ENCODE peak calls at places on chromosomes 11 and 22, in six cellular contexts. One of them, this sample, is unnamed.

GRCh38 chr11:59267738-59268475 is 55.2 kb upstream of the MPEG1 start:
- DNase-seq in ureter: no peak
- DNase-seq in activated CD4-positive, alpha-beta T cell treated with anti-CD3 and anti-CD28 coated beads, Interleukin-2, amount 50 U/mL, for 1 hour: no peak
- DNase-seq in NCI-H524: no peak
- DNase-seq in cardiac muscle cell: no peak
- DNase-seq in NCI-H2081: no peak
- DNase-seq in this sample: no peak

GRCh38 chr11:8066911-8067455 is 14.0 kb upstream of the TUB start:
- DNase-seq in NCI-H524: no peak
- DNase-seq in NCI-H2081: no peak
- DNase-seq in ureter: no peak
- DNase-seq in activated CD4-positive, alpha-beta T cell treated with anti-CD3 and anti-CD28 coated beads, Interleukin-2, amount 50 U/mL, for 1 hour: no peak
- DNase-seq in cardiac muscle cell: no peak
- DNase-seq in this sample: no peak

GRCh38 chr22:47397673-47398072 is 635.2 kb downstream of the TBC1D22A start:
- DNase-seq in ureter: no peak
- DNase-seq in cardiac muscle cell: no peak
- DNase-seq in NCI-H524: no peak
- DNase-seq in activated CD4-positive, alpha-beta T cell treated with anti-CD3 and anti-CD28 coated beads, Interleukin-2, amount 50 U/mL, for 1 hour: no peak
- DNase-seq in NCI-H2081: no peak
- DNase-seq in this sample: no peak

GRCh38 chr22:27880778-27881394 is 38.2 kb downstream of the PITPNB start:
- DNase-seq in NCI-H2081: no peak
- DNase-seq in cardiac muscle cell: peak; percentile 75
- DNase-seq in NCI-H524: peak; percentile 67
- DNase-seq in activated CD4-positive, alpha-beta T cell treated with anti-CD3 and anti-CD28 coated beads, Interleukin-2, amount 50 U/mL, for 1 hour: no peak
- DNase-seq in ureter: peak; percentile 51
- DNase-seq in this sample: peak; percentile 65

GRCh38 chr22:50338042-50338573 is 5.0 kb upstream of the PPP6R2 start:
- DNase-seq in NCI-H524: no peak
- DNase-seq in NCI-H2081: no peak
- DNase-seq in activated CD4-positive, alpha-beta T cell treated with anti-CD3 and anti-CD28 coated beads, Interleukin-2, amount 50 U/mL, for 1 hour: no peak
- DNase-seq in ureter: no peak
- DNase-seq in cardiac muscle cell: no peak
- DNase-seq in this sample: no peak

GRCh38 chr11:15927196-15927865 is 429.0 kb downstream of the SOX6 start:
- DNase-seq in activated CD4-positive, alpha-beta T cell treated with anti-CD3 and anti-CD28 coated beads, Interleukin-2, amount 50 U/mL, for 1 hour: no peak
- DNase-seq in cardiac muscle cell: no peak
- DNase-seq in ureter: peak; percentile 18
- DNase-seq in NCI-H2081: no peak
- DNase-seq in NCI-H524: no peak
- DNase-seq in this sample: no peak

GRCh38 chr11:1283091-1283511 is 26.3 kb downstream of the TOLLIP start:
- DNase-seq in activated CD4-positive, alpha-beta T cell treated with anti-CD3 and anti-CD28 coated beads, Interleukin-2, amount 50 U/mL, for 1 hour: no peak
- DNase-seq in NCI-H524: no peak
- DNase-seq in cardiac muscle cell: no peak
- DNase-seq in ureter: no peak
- DNase-seq in NCI-H2081: no peak
- DNase-seq in this sample: no peak

GRCh38 chr11:125932301-125932700 is 13.5 kb upstream of the VSIG10L2 start:
- DNase-seq in activated CD4-positive, alpha-beta T cell treated with anti-CD3 and anti-CD28 coated beads, Interleukin-2, amount 50 U/mL, for 1 hour: no peak
- DNase-seq in ureter: no peak
- DNase-seq in cardiac muscle cell: no peak
- DNase-seq in NCI-H2081: no peak
- DNase-seq in NCI-H524: no peak
- DNase-seq in this sample: no peak

GRCh38 chr11:9137293-9138132 is 46.1 kb upstream of the SCUBE2 start:
- DNase-seq in activated CD4-positive, alpha-beta T cell treated with anti-CD3 and anti-CD28 coated beads, Interleukin-2, amount 50 U/mL, for 1 hour: peak; percentile 64
- DNase-seq in NCI-H2081: peak; percentile 84
- DNase-seq in cardiac muscle cell: peak; percentile 79
- DNase-seq in ureter: peak; percentile 82
- DNase-seq in NCI-H524: peak; percentile 74
- DNase-seq in this sample: peak; percentile 65

GRCh38 chr11:71936825-71937224 is 8.0 kb downstream of the RNF121 start:
- DNase-seq in NCI-H524: no peak
- DNase-seq in activated CD4-positive, alpha-beta T cell treated with anti-CD3 and anti-CD28 coated beads, Interleukin-2, amount 50 U/mL, for 1 hour: no peak
- DNase-seq in ureter: no peak
- DNase-seq in NCI-H2081: no peak
- DNase-seq in cardiac muscle cell: no peak
- DNase-seq in this sample: no peak

GRCh38 chr22:19463491-19464469 is 15.2 kb downstream of the UFD1 start:
- DNase-seq in activated CD4-positive, alpha-beta T cell treated with anti-CD3 and anti-CD28 coated beads, Interleukin-2, amount 50 U/mL, for 1 hour: no peak
- DNase-seq in ureter: no peak
- DNase-seq in cardiac muscle cell: no peak
- DNase-seq in NCI-H524: no peak
- DNase-seq in NCI-H2081: no peak
- DNase-seq in this sample: no peak

GRCh38 chr22:18120941-18121340 is 10.3 kb downstream of the TUBA8 start:
- DNase-seq in NCI-H2081: no peak
- DNase-seq in ureter: no peak
- DNase-seq in NCI-H524: no peak
- DNase-seq in activated CD4-positive, alpha-beta T cell treated with anti-CD3 and anti-CD28 coated beads, Interleukin-2, amount 50 U/mL, for 1 hour: no peak
- DNase-seq in cardiac muscle cell: no peak
- DNase-seq in this sample: no peak

GRCh38 chr22:46547179-46547882 is 9.9 kb upstream of the CELSR1 start:
- DNase-seq in ureter: peak; percentile 64
- DNase-seq in NCI-H2081: no peak
- DNase-seq in activated CD4-positive, alpha-beta T cell treated with anti-CD3 and anti-CD28 coated beads, Interleukin-2, amount 50 U/mL, for 1 hour: no peak
- DNase-seq in NCI-H524: no peak
- DNase-seq in cardiac muscle cell: peak; percentile 71
- DNase-seq in this sample: no peak

GRCh38 chr22:49760280-49760629 is 67.4 kb downstream of the BRD1 start:
- DNase-seq in ureter: no peak
- DNase-seq in NCI-H2081: no peak
- DNase-seq in NCI-H524: peak; percentile 65
- DNase-seq in activated CD4-positive, alpha-beta T cell treated with anti-CD3 and anti-CD28 coated beads, Interleukin-2, amount 50 U/mL, for 1 hour: no peak
- DNase-seq in cardiac muscle cell: no peak
- DNase-seq in this sample: no peak

GRCh38 chr22:37930270-37930951 is 23.0 kb downstream of the C22orf23 start:
- DNase-seq in NCI-H2081: no peak
- DNase-seq in activated CD4-positive, alpha-beta T cell treated with anti-CD3 and anti-CD28 coated beads, Interleukin-2, amount 50 U/mL, for 1 hour: no peak
- DNase-seq in ureter: no peak
- DNase-seq in cardiac muscle cell: no peak
- DNase-seq in NCI-H524: peak; percentile 12
- DNase-seq in this sample: no peak

GRCh38 chr22:37538590-37539357 is 19.6 kb upstream of the CARD10 start:
- DNase-seq in cardiac muscle cell: peak; percentile 94
- DNase-seq in NCI-H524: peak; percentile 93
- DNase-seq in activated CD4-positive, alpha-beta T cell treated with anti-CD3 and anti-CD28 coated beads, Interleukin-2, amount 50 U/mL, for 1 hour: peak; percentile 90
- DNase-seq in ureter: peak; percentile 93
- DNase-seq in NCI-H2081: peak; percentile 74
- DNase-seq in this sample: peak; percentile 95

GRCh38 chr11:45110562-45110961 is 35.9 kb upstream of the PRDM11 start:
- DNase-seq in NCI-H2081: peak; percentile 80
- DNase-seq in ureter: no peak
- DNase-seq in cardiac muscle cell: peak; percentile 75
- DNase-seq in activated CD4-positive, alpha-beta T cell treated with anti-CD3 and anti-CD28 coated beads, Interleukin-2, amount 50 U/mL, for 1 hour: no peak
- DNase-seq in NCI-H524: peak; percentile 76
- DNase-seq in this sample: peak; percentile 61

GRCh38 chr11:20618083-20618482 is 18.7 kb downstream of the SLC6A5 start:
- DNase-seq in ureter: no peak
- DNase-seq in NCI-H524: no peak
- DNase-seq in cardiac muscle cell: no peak
- DNase-seq in activated CD4-positive, alpha-beta T cell treated with anti-CD3 and anti-CD28 coated beads, Interleukin-2, amount 50 U/mL, for 1 hour: no peak
- DNase-seq in NCI-H2081: no peak
- DNase-seq in this sample: no peak

GRCh38 chr11:36478700-36479329 is 31.3 kb downstream of the TRAF6 start:
- DNase-seq in NCI-H524: peak; percentile 84
- DNase-seq in ureter: no peak
- DNase-seq in NCI-H2081: peak; percentile 23
- DNase-seq in activated CD4-positive, alpha-beta T cell treated with anti-CD3 and anti-CD28 coated beads, Interleukin-2, amount 50 U/mL, for 1 hour: peak; percentile 13
- DNase-seq in cardiac muscle cell: peak; percentile 50
- DNase-seq in this sample: peak; percentile 55

GRCh38 chr22:46931414-46931813 is 169.0 kb downstream of the TBC1D22A start:
- DNase-seq in NCI-H2081: no peak
- DNase-seq in ureter: no peak
- DNase-seq in cardiac muscle cell: no peak
- DNase-seq in activated CD4-positive, alpha-beta T cell treated with anti-CD3 and anti-CD28 coated beads, Interleukin-2, amount 50 U/mL, for 1 hour: no peak
- DNase-seq in NCI-H524: peak; percentile 5
- DNase-seq in this sample: no peak

GRCh38 chr22:44893731-44894080 is 116.1 kb downstream of the PHF21B start:
- DNase-seq in ureter: peak; percentile 32
- DNase-seq in NCI-H2081: no peak
- DNase-seq in cardiac muscle cell: no peak
- DNase-seq in NCI-H524: no peak
- DNase-seq in activated CD4-positive, alpha-beta T cell treated with anti-CD3 and anti-CD28 coated beads, Interleukin-2, amount 50 U/mL, for 1 hour: no peak
- DNase-seq in this sample: no peak

GRCh38 chr11:65428578-65429068 is 6.0 kb downstream of the NEAT1 start:
- DNase-seq in ureter: no peak
- DNase-seq in NCI-H524: no peak
- DNase-seq in cardiac muscle cell: no peak
- DNase-seq in NCI-H2081: no peak
- DNase-seq in activated CD4-positive, alpha-beta T cell treated with anti-CD3 and anti-CD28 coated beads, Interleukin-2, amount 50 U/mL, for 1 hour: no peak
- DNase-seq in this sample: no peak

GRCh38 chr22:46074771-46075551 is 75.4 kb upstream of the PPARA start:
- DNase-seq in ureter: no peak
- DNase-seq in NCI-H524: peak; percentile 61
- DNase-seq in activated CD4-positive, alpha-beta T cell treated with anti-CD3 and anti-CD28 coated beads, Interleukin-2, amount 50 U/mL, for 1 hour: no peak
- DNase-seq in NCI-H2081: peak; percentile 32
- DNase-seq in cardiac muscle cell: no peak
- DNase-seq in this sample: peak; percentile 35

GRCh38 chr11:117923275-117923674 is 5.9 kb downstream of the TMPRSS13 start:
- DNase-seq in ureter: no peak
- DNase-seq in activated CD4-positive, alpha-beta T cell treated with anti-CD3 and anti-CD28 coated beads, Interleukin-2, amount 50 U/mL, for 1 hour: no peak
- DNase-seq in NCI-H2081: no peak
- DNase-seq in NCI-H524: no peak
- DNase-seq in cardiac muscle cell: no peak
- DNase-seq in this sample: no peak

This sample was measured in HAP-1.